ENCODE peak calls at places on chromosome 11, in eight cellular contexts. J, R, G, F, Q, Y, A and K are unnamed samples.

GRCh38 chr11:119065369-119065768 is 2.2 kb upstream of the VPS11 start:
- DNase-seq in J (peak; percentile 29), R (no peak), G (peak; percentile 65), F (no peak), Q (no peak), Y (no peak), A (no peak), K (peak; percentile 49)

GRCh38 chr11:38300570-38300969 is 1702.5 kb upstream of the RAG2 start:
- DNase-seq in J (no peak), R (no peak), G (no peak), F (no peak), Q (no peak), Y (no peak), A (no peak), K (no peak)

GRCh38 chr11:128244896-128245295 is 342.5 kb downstream of the ETS1 start:
- DNase-seq in J (no peak), R (no peak), G (peak; percentile 3), F (no peak), Q (no peak), Y (no peak), A (no peak), K (no peak)

GRCh38 chr11:92826136-92826535 is 143.3 kb upstream of the MTNR1B start:
- DNase-seq in J (no peak), R (no peak), G (no peak), F (no peak), Q (no peak), Y (no peak), A (no peak), K (no peak)

GRCh38 chr11:96027021-96027420 is 103.1 kb upstream of the MTMR2 start:
- DNase-seq in J (no peak), R (no peak), G (no peak), F (no peak), Q (no peak), Y (no peak), A (no peak), K (no peak)

GRCh38 chr11:2139118-2139490 is at the start of gene IGF2:
- DNase-seq in J (no peak), R (peak; percentile 32), G (no peak), F (no peak), Q (no peak), Y (no peak), A (no peak), K (no peak)

GRCh38 chr11:120211522-120212258 is 858 bp downstream of the OAF start:
- DNase-seq in J (no peak), R (no peak), G (no peak), F (no peak), Q (no peak), Y (no peak), A (no peak), K (no peak)

GRCh38 chr11:79331251-79331901 is 109.5 kb downstream of the TENM4 start:
- DNase-seq in J (no peak), R (no peak), G (no peak), F (no peak), Q (no peak), Y (no peak), A (no peak), K (no peak)

GRCh38 chr11:101914349-101914736 is 467 bp upstream of the CEP126 start:
- DNase-seq in J (peak; percentile 34), R (no peak), G (peak; percentile 35), F (peak; percentile 1), Q (no peak), Y (peak; percentile 74), A (no peak), K (no peak)

GRCh38 chr11:65611028-65611757 is 2.8 kb downstream of the MAP3K11 start:
- DNase-seq in J (no peak), R (no peak), G (no peak), F (no peak), Q (no peak), Y (no peak), A (peak; percentile 84), K (no peak)

GRCh38 chr11:63459586-63459985 is 31.4 kb downstream of the PLAAT5 start:
- DNase-seq in J (peak; percentile 2), R (no peak), G (no peak), F (no peak), Q (no peak), Y (no peak), A (no peak), K (peak; percentile 72)

GRCh38 chr11:76044750-76045320 is 161.5 kb downstream of the WNT11 start:
- DNase-seq in J (no peak), R (no peak), G (no peak), F (no peak), Q (no peak), Y (no peak), A (no peak), K (no peak)

GRCh38 chr11:2524446-2525165 is 79.8 kb downstream of the KCNQ1 start:
- DNase-seq in J (peak; percentile 8), R (peak; percentile 0), G (no peak), F (no peak), Q (no peak), Y (peak; percentile 51), A (no peak), K (no peak)

GRCh38 chr11:113730887-113731726 is 25.0 kb upstream of the TMPRSS5 start:
- DNase-seq in J (peak; percentile 49), R (peak; percentile 20), G (peak; percentile 66), F (no peak), Q (no peak), Y (peak; percentile 17), A (peak; percentile 6), K (peak; percentile 45)

GRCh38 chr11:68106165-68106940 is 14.8 kb downstream of the CHKA start:
- DNase-seq in J (no peak), R (no peak), G (no peak), F (no peak), Q (no peak), Y (peak; percentile 42), A (no peak), K (no peak)

GRCh38 chr11:21630934-21631478 is 561.9 kb upstream of the ANO5 start:
- DNase-seq in J (no peak), R (no peak), G (no peak), F (no peak), Q (no peak), Y (no peak), A (no peak), K (no peak)

GRCh38 chr11:70018816-70019215 is 59.3 kb upstream of the ANO1 start:
- DNase-seq in J (no peak), R (no peak), G (no peak), F (no peak), Q (no peak), Y (no peak), A (no peak), K (no peak)

GRCh38 chr11:123174196-123175183 is 20.6 kb downstream of the CLMP start:
- DNase-seq in J (peak; percentile 83), R (peak; percentile 72), G (peak; percentile 94), F (no peak), Q (no peak), Y (no peak), A (no peak), K (no peak)

GRCh38 chr11:69262918-69263735 is 30.8 kb upstream of the MYEOV start:
- DNase-seq in J (no peak), R (no peak), G (no peak), F (no peak), Q (no peak), Y (no peak), A (no peak), K (no peak)

GRCh38 chr11:126839496-126839895 is 161.1 kb downstream of the KIRREL3 start:
- DNase-seq in J (no peak), R (no peak), G (no peak), F (no peak), Q (no peak), Y (no peak), A (no peak), K (no peak)

GRCh38 chr11:64409707-64410395 is 50.9 kb downstream of the RPS6KA4 start:
- DNase-seq in J (no peak), R (no peak), G (no peak), F (no peak), Q (no peak), Y (no peak), A (no peak), K (no peak)

GRCh38 chr11:76838422-76839068 is 22.2 kb upstream of the ACER3 start:
- DNase-seq in J (peak; percentile 57), R (no peak), G (peak; percentile 55), F (no peak), Q (no peak), Y (no peak), A (peak; percentile 10), K (peak; percentile 86)

GRCh38 chr11:3905080-3905953 is 49.9 kb downstream of the STIM1 start:
- DNase-seq in J (peak; percentile 60), R (no peak), G (peak; percentile 78), F (peak; percentile 36), Q (no peak), Y (no peak), A (no peak), K (no peak)

GRCh38 chr11:64250875-64251721 is at the start of gene PLCB3:
- DNase-seq in J (peak; percentile 53), R (peak; percentile 55), G (peak; percentile 58), F (peak; percentile 91), Q (peak; percentile 62), Y (peak; percentile 33), A (no peak), K (peak; percentile 75)

GRCh38 chr11:114183041-114183511 is 113.1 kb upstream of the NNMT start:
- DNase-seq in J (no peak), R (peak; percentile 43), G (no peak), F (no peak), Q (peak; percentile 66), Y (no peak), A (no peak), K (no peak)

GRCh38 chr11:104771782-104772181 is 126.5 kb downstream of the CASP12 start:
- DNase-seq in J (no peak), R (no peak), G (no peak), F (no peak), Q (no peak), Y (no peak), A (no peak), K (no peak)

GRCh38 chr11:119365071-119365591 is 16.4 kb downstream of the USP2 start:
- DNase-seq in J (no peak), R (no peak), G (no peak), F (no peak), Q (no peak), Y (no peak), A (no peak), K (no peak)

GRCh38 chr11:2774173-2775082 is 74.6 kb upstream of the KCNQ1OT1 start:
- DNase-seq in J (no peak), R (no peak), G (no peak), F (no peak), Q (no peak), Y (no peak), A (no peak), K (no peak)

GRCh38 chr11:113314065-113314388 is 356 bp upstream of the TTC12 start:
- DNase-seq in J (no peak), R (no peak), G (no peak), F (no peak), Q (no peak), Y (no peak), A (no peak), K (no peak)

GRCh38 chr11:27100534-27100933 is 59.9 kb downstream of the BBOX1 start:
- DNase-seq in J (peak; percentile 6), R (no peak), G (no peak), F (no peak), Q (no peak), Y (no peak), A (no peak), K (no peak)

GRCh38 chr11:81030186-81030585 is 1589.4 kb upstream of the TENM4 start:
- DNase-seq in J (peak; percentile 1), R (no peak), G (no peak), F (no peak), Q (no peak), Y (no peak), A (no peak), K (no peak)

GRCh38 chr11:48123249-48123875 is 93.2 kb upstream of the OR4B1 start:
- DNase-seq in J (no peak), R (no peak), G (no peak), F (no peak), Q (no peak), Y (no peak), A (no peak), K (no peak)

GRCh38 chr11:13278620-13279486 is 1.3 kb downstream of the BMAL1 start:
- DNase-seq in J (peak; percentile 12), R (peak; percentile 24), G (peak; percentile 22), F (peak; percentile 16), Q (no peak), Y (peak; percentile 12), A (no peak), K (no peak)

GRCh38 chr11:67033661-67034166 is 10.8 kb downstream of the SYT12 start:
- DNase-seq in J (peak; percentile 95), R (no peak), G (peak; percentile 89), F (no peak), Q (no peak), Y (peak; percentile 70), A (peak; percentile 46), K (no peak)